ENCODE peak calls at places on chromosomes 11 and 22, in five cellular contexts. One of them, this sample, is unnamed.

GRCh38 chr22:35549338-35549737 is 8.7 kb downstream of the RASD2 start:
- DNase-seq in stimulated activated CD4-positive, alpha-beta T cell treated with anti-CD3 and anti-CD28 coated beads, Interleukin-4, amount 100 ng/mL, for 48 hours: no peak
- DNase-seq in mucosa of descending colon: no peak
- DNase-seq in NCI-H1092 treated with DMSO at 0.1 percent for 48 hours: peak; percentile 73
- DNase-seq in non-pigmented ciliary epithelial cell: no peak
- DNase-seq in this sample: no peak

GRCh38 chr11:118789501-118790356 is 1.2 kb downstream of the DDX6 start:
- DNase-seq in stimulated activated CD4-positive, alpha-beta T cell treated with anti-CD3 and anti-CD28 coated beads, Interleukin-4, amount 100 ng/mL, for 48 hours: peak; percentile 12
- DNase-seq in mucosa of descending colon: peak; percentile 65
- DNase-seq in NCI-H1092 treated with DMSO at 0.1 percent for 48 hours: peak; percentile 62
- DNase-seq in non-pigmented ciliary epithelial cell: no peak
- DNase-seq in this sample: peak; percentile 63

GRCh38 chr22:42114721-42115120 is 15.9 kb downstream of the CYP2D6 start:
- DNase-seq in stimulated activated CD4-positive, alpha-beta T cell treated with anti-CD3 and anti-CD28 coated beads, Interleukin-4, amount 100 ng/mL, for 48 hours: no peak
- DNase-seq in mucosa of descending colon: no peak
- DNase-seq in NCI-H1092 treated with DMSO at 0.1 percent for 48 hours: no peak
- DNase-seq in non-pigmented ciliary epithelial cell: no peak
- DNase-seq in this sample: no peak

GRCh38 chr11:121106812-121107211 is 5.8 kb downstream of the TECTA start:
- DNase-seq in stimulated activated CD4-positive, alpha-beta T cell treated with anti-CD3 and anti-CD28 coated beads, Interleukin-4, amount 100 ng/mL, for 48 hours: no peak
- DNase-seq in mucosa of descending colon: no peak
- DNase-seq in NCI-H1092 treated with DMSO at 0.1 percent for 48 hours: no peak
- DNase-seq in non-pigmented ciliary epithelial cell: no peak
- DNase-seq in this sample: no peak

GRCh38 chr22:36871669-36872081 is 10.9 kb downstream of the NCF4 start:
- DNase-seq in stimulated activated CD4-positive, alpha-beta T cell treated with anti-CD3 and anti-CD28 coated beads, Interleukin-4, amount 100 ng/mL, for 48 hours: no peak
- DNase-seq in mucosa of descending colon: no peak
- DNase-seq in NCI-H1092 treated with DMSO at 0.1 percent for 48 hours: no peak
- DNase-seq in non-pigmented ciliary epithelial cell: no peak
- DNase-seq in this sample: no peak

GRCh38 chr11:63916837-63917684 is at the start of gene RCOR2:
- DNase-seq in stimulated activated CD4-positive, alpha-beta T cell treated with anti-CD3 and anti-CD28 coated beads, Interleukin-4, amount 100 ng/mL, for 48 hours: peak; percentile 54
- DNase-seq in mucosa of descending colon: peak; percentile 82
- DNase-seq in NCI-H1092 treated with DMSO at 0.1 percent for 48 hours: peak; percentile 87
- DNase-seq in non-pigmented ciliary epithelial cell: no peak
- DNase-seq in this sample: peak; percentile 80

GRCh38 chr22:48099671-48100070 is 1337.2 kb downstream of the TBC1D22A start:
- DNase-seq in stimulated activated CD4-positive, alpha-beta T cell treated with anti-CD3 and anti-CD28 coated beads, Interleukin-4, amount 100 ng/mL, for 48 hours: no peak
- DNase-seq in mucosa of descending colon: no peak
- DNase-seq in NCI-H1092 treated with DMSO at 0.1 percent for 48 hours: no peak
- DNase-seq in non-pigmented ciliary epithelial cell: no peak
- DNase-seq in this sample: no peak

GRCh38 chr11:70568504-70569172 is 170.3 kb downstream of the CTTN start:
- DNase-seq in stimulated activated CD4-positive, alpha-beta T cell treated with anti-CD3 and anti-CD28 coated beads, Interleukin-4, amount 100 ng/mL, for 48 hours: no peak
- DNase-seq in mucosa of descending colon: peak; percentile 69
- DNase-seq in NCI-H1092 treated with DMSO at 0.1 percent for 48 hours: no peak
- DNase-seq in non-pigmented ciliary epithelial cell: no peak
- DNase-seq in this sample: peak; percentile 71

GRCh38 chr11:31246451-31247165 is 122.9 kb downstream of the DCDC1 start:
- DNase-seq in stimulated activated CD4-positive, alpha-beta T cell treated with anti-CD3 and anti-CD28 coated beads, Interleukin-4, amount 100 ng/mL, for 48 hours: no peak
- DNase-seq in mucosa of descending colon: no peak
- DNase-seq in NCI-H1092 treated with DMSO at 0.1 percent for 48 hours: no peak
- DNase-seq in non-pigmented ciliary epithelial cell: no peak
- DNase-seq in this sample: no peak

GRCh38 chr22:47112994-47113879 is 350.8 kb downstream of the TBC1D22A start:
- DNase-seq in stimulated activated CD4-positive, alpha-beta T cell treated with anti-CD3 and anti-CD28 coated beads, Interleukin-4, amount 100 ng/mL, for 48 hours: no peak
- DNase-seq in mucosa of descending colon: no peak
- DNase-seq in NCI-H1092 treated with DMSO at 0.1 percent for 48 hours: no peak
- DNase-seq in non-pigmented ciliary epithelial cell: no peak
- DNase-seq in this sample: no peak

GRCh38 chr11:86917577-86917976 is 37.6 kb downstream of the FZD4 start:
- DNase-seq in stimulated activated CD4-positive, alpha-beta T cell treated with anti-CD3 and anti-CD28 coated beads, Interleukin-4, amount 100 ng/mL, for 48 hours: no peak
- DNase-seq in mucosa of descending colon: no peak
- DNase-seq in NCI-H1092 treated with DMSO at 0.1 percent for 48 hours: no peak
- DNase-seq in non-pigmented ciliary epithelial cell: no peak
- DNase-seq in this sample: no peak

GRCh38 chr22:34036936-34037335 is 116.7 kb upstream of the LARGE1 start:
- DNase-seq in stimulated activated CD4-positive, alpha-beta T cell treated with anti-CD3 and anti-CD28 coated beads, Interleukin-4, amount 100 ng/mL, for 48 hours: no peak
- DNase-seq in mucosa of descending colon: no peak
- DNase-seq in NCI-H1092 treated with DMSO at 0.1 percent for 48 hours: no peak
- DNase-seq in non-pigmented ciliary epithelial cell: no peak
- DNase-seq in this sample: no peak

GRCh38 chr11:32006799-32007388 is 84.0 kb upstream of the RCN1 start:
- DNase-seq in stimulated activated CD4-positive, alpha-beta T cell treated with anti-CD3 and anti-CD28 coated beads, Interleukin-4, amount 100 ng/mL, for 48 hours: no peak
- DNase-seq in mucosa of descending colon: peak; percentile 10
- DNase-seq in NCI-H1092 treated with DMSO at 0.1 percent for 48 hours: peak; percentile 16
- DNase-seq in non-pigmented ciliary epithelial cell: peak; percentile 20
- DNase-seq in this sample: no peak

GRCh38 chr11:120079750-120080610 is 57.9 kb downstream of the TRIM29 start:
- DNase-seq in stimulated activated CD4-positive, alpha-beta T cell treated with anti-CD3 and anti-CD28 coated beads, Interleukin-4, amount 100 ng/mL, for 48 hours: peak; percentile 2
- DNase-seq in mucosa of descending colon: peak; percentile 41
- DNase-seq in NCI-H1092 treated with DMSO at 0.1 percent for 48 hours: peak; percentile 15
- DNase-seq in non-pigmented ciliary epithelial cell: no peak
- DNase-seq in this sample: no peak

GRCh38 chr11:10476927-10477689 is 22.0 kb downstream of the AMPD3 start:
- DNase-seq in stimulated activated CD4-positive, alpha-beta T cell treated with anti-CD3 and anti-CD28 coated beads, Interleukin-4, amount 100 ng/mL, for 48 hours: no peak
- DNase-seq in mucosa of descending colon: no peak
- DNase-seq in NCI-H1092 treated with DMSO at 0.1 percent for 48 hours: no peak
- DNase-seq in non-pigmented ciliary epithelial cell: no peak
- DNase-seq in this sample: no peak

GRCh38 chr11:82989628-82990404 is 81.9 kb downstream of the RAB30 start:
- DNase-seq in stimulated activated CD4-positive, alpha-beta T cell treated with anti-CD3 and anti-CD28 coated beads, Interleukin-4, amount 100 ng/mL, for 48 hours: no peak
- DNase-seq in mucosa of descending colon: no peak
- DNase-seq in NCI-H1092 treated with DMSO at 0.1 percent for 48 hours: no peak
- DNase-seq in non-pigmented ciliary epithelial cell: no peak
- DNase-seq in this sample: no peak

GRCh38 chr11:65850217-65851082 is 7.5 kb downstream of the CFL1 start:
- DNase-seq in stimulated activated CD4-positive, alpha-beta T cell treated with anti-CD3 and anti-CD28 coated beads, Interleukin-4, amount 100 ng/mL, for 48 hours: no peak
- DNase-seq in mucosa of descending colon: no peak
- DNase-seq in NCI-H1092 treated with DMSO at 0.1 percent for 48 hours: no peak
- DNase-seq in non-pigmented ciliary epithelial cell: no peak
- DNase-seq in this sample: peak; percentile 22

GRCh38 chr22:46542011-46542985 is 4.9 kb upstream of the CELSR1 start:
- DNase-seq in stimulated activated CD4-positive, alpha-beta T cell treated with anti-CD3 and anti-CD28 coated beads, Interleukin-4, amount 100 ng/mL, for 48 hours: peak; percentile 67
- DNase-seq in mucosa of descending colon: peak; percentile 79
- DNase-seq in NCI-H1092 treated with DMSO at 0.1 percent for 48 hours: peak; percentile 19
- DNase-seq in non-pigmented ciliary epithelial cell: no peak
- DNase-seq in this sample: peak; percentile 78

GRCh38 chr11:131824766-131825165 is 454.4 kb downstream of the NTM start:
- DNase-seq in stimulated activated CD4-positive, alpha-beta T cell treated with anti-CD3 and anti-CD28 coated beads, Interleukin-4, amount 100 ng/mL, for 48 hours: no peak
- DNase-seq in mucosa of descending colon: no peak
- DNase-seq in NCI-H1092 treated with DMSO at 0.1 percent for 48 hours: no peak
- DNase-seq in non-pigmented ciliary epithelial cell: no peak
- DNase-seq in this sample: no peak

GRCh38 chr11:6606471-6607189 is 3.1 kb downstream of the ILK start:
- DNase-seq in stimulated activated CD4-positive, alpha-beta T cell treated with anti-CD3 and anti-CD28 coated beads, Interleukin-4, amount 100 ng/mL, for 48 hours: peak; percentile 50
- DNase-seq in mucosa of descending colon: peak; percentile 94
- DNase-seq in NCI-H1092 treated with DMSO at 0.1 percent for 48 hours: no peak
- DNase-seq in non-pigmented ciliary epithelial cell: peak; percentile 87
- DNase-seq in this sample: peak; percentile 92